ENCODE peak calls at places on chromosomes 4 and X, in nine cellular contexts. L is GM04504, E is A549, M is NAMALWA, A is GM20000, J is T-helper 1 cell, Q is Calu3, N is NCI-H1092, R is cardiac fibroblast. Z is an unnamed sample.

GRCh38 chrX:43716696-43717095 is 60.6 kb downstream of the MAOA start:
- DNase-seq in L (no peak), E (no peak), M (no peak), A (no peak), J (no peak), Q (no peak), N (no peak), R (no peak), Z (no peak)

GRCh38 chr4:16893141-16893571 is 5.3 kb downstream of the LDB2 start:
- DNase-seq in L (no peak), E (no peak), M (no peak), A (no peak), J (no peak), Q (no peak), N (no peak), R (peak; percentile 10), Z (no peak)

GRCh38 chr4:135365065-135365464 is 1163.5 kb upstream of the PABPC4L start:
- DNase-seq in L (no peak), E (no peak), M (no peak), A (no peak), J (no peak), Q (no peak), N (no peak), R (peak; percentile 27), Z (no peak)

GRCh38 chr4:154473497-154473896 is 18.1 kb downstream of the DCHS2 start:
- DNase-seq in L (no peak), E (no peak), M (no peak), A (no peak), J (no peak), Q (no peak), N (no peak), R (no peak), Z (no peak)

GRCh38 chr4:142846105-142846728 is at the start of gene INPP4B:
- DNase-seq in L (no peak), E (peak; percentile 35), M (no peak), A (no peak), J (peak; percentile 26), Q (peak; percentile 53), N (no peak), R (peak; percentile 67), Z (peak; percentile 41)

GRCh38 chr4:113682730-113683129 is 78.8 kb downstream of the CAMK2D start:
- DNase-seq in L (no peak), E (no peak), M (no peak), A (no peak), J (no peak), Q (no peak), N (no peak), R (no peak), Z (no peak)

GRCh38 chrX:31123335-31123734 is 51.5 kb upstream of the FTHL17 start:
- DNase-seq in L (no peak), E (no peak), M (no peak), A (no peak), J (no peak), Q (no peak), N (no peak), R (no peak), Z (no peak)

GRCh38 chrX:46913710-46914109 is 1.5 kb downstream of the JADE3 start:
- DNase-seq in L (no peak), E (peak; percentile 11), M (peak; percentile 24), A (no peak), J (no peak), Q (peak; percentile 5), N (no peak), R (peak; percentile 51), Z (no peak)

GRCh38 chrX:127726227-127726626 is 326.0 kb downstream of the ACTRT1 start:
- DNase-seq in L (no peak), E (no peak), M (no peak), A (no peak), J (no peak), Q (no peak), N (no peak), R (no peak), Z (no peak)

GRCh38 chr4:336099-336892 is 1.3 kb upstream of the ZNF141 start:
- DNase-seq in L (no peak), E (no peak), M (no peak), A (peak; percentile 62), J (peak; percentile 2), Q (no peak), N (no peak), R (peak; percentile 22), Z (peak; percentile 20)

GRCh38 chr4:40613456-40613855 is 16.2 kb downstream of the RBM47 start:
- DNase-seq in L (no peak), E (no peak), M (no peak), A (no peak), J (no peak), Q (no peak), N (no peak), R (no peak), Z (no peak)

GRCh38 chrX:23732704-23733103 is 10.4 kb downstream of the ACOT9 start:
- DNase-seq in L (no peak), E (no peak), M (peak; percentile 14), A (peak; percentile 45), J (no peak), Q (no peak), N (no peak), R (no peak), Z (no peak)

GRCh38 chr4:128553665-128554515 is 255.6 kb upstream of the JADE1 start:
- DNase-seq in L (no peak), E (peak; percentile 74), M (no peak), A (no peak), J (no peak), Q (no peak), N (peak; percentile 33), R (no peak), Z (no peak)

GRCh38 chrX:68072016-68072415 is 361.3 kb downstream of the OPHN1 start:
- DNase-seq in L (no peak), E (no peak), M (no peak), A (no peak), J (no peak), Q (no peak), N (no peak), R (no peak), Z (no peak)

GRCh38 chr4:110231869-110232268 is 33.5 kb upstream of the ELOVL6 start:
- DNase-seq in L (no peak), E (peak; percentile 43), M (peak; percentile 16), A (no peak), J (no peak), Q (peak; percentile 6), N (no peak), R (no peak), Z (no peak)

GRCh38 chr4:128558896-128559669 is 250.4 kb upstream of the JADE1 start:
- DNase-seq in L (peak; percentile 60), E (no peak), M (no peak), A (no peak), J (no peak), Q (no peak), N (no peak), R (peak; percentile 69), Z (no peak)

GRCh38 chr4:76311896-76312331 is 5.4 kb downstream of the STBD1 start:
- DNase-seq in L (no peak), E (no peak), M (no peak), A (no peak), J (no peak), Q (no peak), N (no peak), R (no peak), Z (no peak)

GRCh38 chrX:30570505-30570904 is 7.1 kb downstream of the TASL start:
- DNase-seq in L (no peak), E (peak; percentile 25), M (peak; percentile 54), A (no peak), J (no peak), Q (peak; percentile 8), N (peak; percentile 5), R (peak; percentile 39), Z (no peak)

GRCh38 chr4:1751919-1752283 is 30.6 kb downstream of the TACC3 start:
- DNase-seq in L (no peak), E (no peak), M (no peak), A (no peak), J (no peak), Q (no peak), N (no peak), R (no peak), Z (no peak)

GRCh38 chr4:183181081-183181480 is 82.0 kb downstream of the WWC2 start:
- DNase-seq in L (no peak), E (no peak), M (no peak), A (no peak), J (no peak), Q (no peak), N (no peak), R (no peak), Z (no peak)

GRCh38 chr4:184514121-184514988 is 40.0 kb upstream of the IRF2 start:
- DNase-seq in L (peak; percentile 67), E (peak; percentile 8), M (no peak), A (peak; percentile 86), J (no peak), Q (peak; percentile 7), N (no peak), R (peak; percentile 89), Z (no peak)

GRCh38 chr4:162282711-162283110 is 118.9 kb upstream of the FSTL5 start:
- DNase-seq in L (no peak), E (no peak), M (no peak), A (no peak), J (no peak), Q (no peak), N (no peak), R (no peak), Z (no peak)

GRCh38 chrX:103889216-103889615 is 57.2 kb upstream of the RAB9B start:
- DNase-seq in L (no peak), E (no peak), M (no peak), A (no peak), J (no peak), Q (peak; percentile 30), N (no peak), R (no peak), Z (no peak)

GRCh38 chrX:16469870-16470269 is 180.1 kb upstream of the S100G start:
- DNase-seq in L (no peak), E (peak; percentile 11), M (peak; percentile 24), A (no peak), J (no peak), Q (no peak), N (no peak), R (no peak), Z (no peak)

GRCh38 chr4:173346074-173346473 is 11.9 kb upstream of the HMGB2 start:
- DNase-seq in L (peak; percentile 46), E (no peak), M (no peak), A (no peak), J (no peak), Q (no peak), N (no peak), R (peak; percentile 27), Z (no peak)

GRCh38 chrX:1466971-1467561 is 14.4 kb upstream of the ASMTL start:
- DNase-seq in L (no peak), E (no peak), M (peak; percentile 76), A (peak; percentile 71), J (no peak), Q (no peak), N (no peak), R (no peak), Z (no peak)

GRCh38 chrX:45743081-45743533 is 542.4 kb upstream of the DIPK2B start:
- DNase-seq in L (peak; percentile 51), E (peak; percentile 59), M (no peak), A (no peak), J (no peak), Q (peak; percentile 36), N (no peak), R (no peak), Z (no peak)

GRCh38 chrX:46485897-46486296 is 59.3 kb downstream of the ZNF674 start:
- DNase-seq in L (no peak), E (no peak), M (no peak), A (no peak), J (no peak), Q (no peak), N (no peak), R (no peak), Z (no peak)

GRCh38 chr4:141636077-141636770 is at the start of gene IL15:
- DNase-seq in L (peak; percentile 41), E (peak; percentile 66), M (no peak), A (peak; percentile 85), J (peak; percentile 56), Q (peak; percentile 77), N (no peak), R (peak; percentile 48), Z (peak; percentile 33)

GRCh38 chr4:8314691-8315255 is 45.2 kb downstream of the HTRA3 start:
- DNase-seq in L (no peak), E (no peak), M (no peak), A (no peak), J (no peak), Q (no peak), N (no peak), R (no peak), Z (peak; percentile 31)

GRCh38 chrX:152923599-152923998 is 25.7 kb downstream of the ZNF185 start:
- DNase-seq in L (no peak), E (no peak), M (no peak), A (no peak), J (no peak), Q (no peak), N (no peak), R (no peak), Z (no peak)

Z was measured in mesothelial cell of epicardium.